ENCODE peak calls at places on chromosomes 4 and X, in four cellular contexts. B is WERI-Rb-1, F is mammary epithelial cell, Q is brain microvascular endothelial cell. U is an unnamed sample.

GRCh38 chr4:168787334-168787733 is 222.7 kb downstream of the CBR4 start:
- DNase-seq in B (no peak), F (no peak), Q (no peak), U (no peak)

GRCh38 chr4:88107406-88108107 is 50.9 kb downstream of the ABCG2 start:
- DNase-seq in B (no peak), F (no peak), Q (no peak), U (peak; percentile 71)

GRCh38 chr4:1090036-1090435 is 23.3 kb downstream of the RNF212 start:
- DNase-seq in B (no peak), F (no peak), Q (no peak), U (no peak)

GRCh38 chrX:53656845-53657244 is 29.7 kb downstream of the HUWE1 start:
- DNase-seq in B (no peak), F (no peak), Q (no peak), U (no peak)

GRCh38 chr4:100076753-100077152 is 113.5 kb downstream of the DDIT4L start:
- DNase-seq in B (no peak), F (no peak), Q (no peak), U (peak; percentile 39)

GRCh38 chr4:186700746-186701145 is 22.9 kb downstream of the FAT1 start:
- DNase-seq in B (no peak), F (peak; percentile 65), Q (peak; percentile 41), U (no peak)

GRCh38 chrX:106415276-106415895 is 196.4 kb upstream of the RADX start:
- DNase-seq in B (peak; percentile 11), F (peak; percentile 6), Q (peak; percentile 23), U (no peak)

GRCh38 chr4:129179276-129179675 is 83.3 kb downstream of the C4orf33 start:
- DNase-seq in B (no peak), F (no peak), Q (no peak), U (no peak)

GRCh38 chr4:121551881-121552280 is 144.9 kb downstream of the ANXA5 start:
- DNase-seq in B (no peak), F (peak; percentile 13), Q (no peak), U (no peak)

GRCh38 chr4:31349907-31350306 is 629.7 kb downstream of the PCDH7 start:
- DNase-seq in B (no peak), F (no peak), Q (no peak), U (no peak)

GRCh38 chrX:2374086-2374485 is 126.7 kb downstream of the DHRSX start:
- DNase-seq in B (no peak), F (no peak), Q (no peak), U (no peak)

GRCh38 chr4:11480683-11481082 is 52.0 kb upstream of the HS3ST1 start:
- DNase-seq in B (no peak), F (no peak), Q (no peak), U (no peak)

GRCh38 chrX:43974076-43974475 is 886 bp upstream of the NDP start:
- DNase-seq in B (no peak), F (peak; percentile 51), Q (no peak), U (no peak)

GRCh38 chr4:120071192-120071795 is 4.6 kb upstream of the MAD2L1 start:
- DNase-seq in B (peak; percentile 57), F (peak; percentile 38), Q (peak; percentile 73), U (no peak)

GRCh38 chrX:150429577-150429976 is 66.5 kb downstream of the MAMLD1 start:
- DNase-seq in B (no peak), F (peak; percentile 78), Q (peak; percentile 31), U (peak; percentile 26)

GRCh38 chr4:80989921-80990544 is 40.5 kb upstream of the BMP3 start:
- DNase-seq in B (peak; percentile 15), F (peak; percentile 39), Q (peak; percentile 59), U (peak; percentile 26)

GRCh38 chrX:30620125-30620524 is 33.1 kb upstream of the GK start:
- DNase-seq in B (no peak), F (no peak), Q (no peak), U (no peak)

GRCh38 chrX:42195506-42195905 is 272.2 kb upstream of the CASK start:
- DNase-seq in B (no peak), F (no peak), Q (no peak), U (no peak)

GRCh38 chr4:82515705-82516104 is 46.1 kb downstream of the TMEM150C start:
- DNase-seq in B (no peak), F (peak; percentile 40), Q (peak; percentile 86), U (peak; percentile 31)

GRCh38 chrX:124300412-124300811 is 32.0 kb upstream of the TEX13D start:
- DNase-seq in B (no peak), F (no peak), Q (no peak), U (no peak)

GRCh38 chr4:47485047-47485692 is at the start of gene ATP10D:
- DNase-seq in B (peak; percentile 92), F (peak; percentile 91), Q (peak; percentile 91), U (peak; percentile 64)

GRCh38 chr4:152850377-152850776 is 70.6 kb downstream of the ARFIP1 start:
- DNase-seq in B (no peak), F (peak; percentile 83), Q (peak; percentile 19), U (peak; percentile 95)

GRCh38 chrX:147958316-147958715 is 22.8 kb upstream of the FMR1NB start:
- DNase-seq in B (no peak), F (peak; percentile 39), Q (peak; percentile 9), U (no peak)

GRCh38 chrX:129771266-129771995 is 8.3 kb upstream of the SASH3 start:
- DNase-seq in B (no peak), F (no peak), Q (no peak), U (no peak)

GRCh38 chrX:43589735-43590515 is 66.2 kb upstream of the MAOA start:
- DNase-seq in B (no peak), F (peak; percentile 56), Q (no peak), U (peak; percentile 40)

GRCh38 chr4:159425749-159426376 is 323.0 kb downstream of the RAPGEF2 start:
- DNase-seq in B (no peak), F (no peak), Q (no peak), U (no peak)

GRCh38 chr4:17447675-17448298 is 64.1 kb downstream of the QDPR start:
- DNase-seq in B (peak; percentile 57), F (peak; percentile 51), Q (peak; percentile 82), U (peak; percentile 37)

GRCh38 chr4:125736057-125736456 is 421.3 kb downstream of the FAT4 start:
- DNase-seq in B (no peak), F (no peak), Q (peak; percentile 80), U (no peak)

GRCh38 chr4:41134581-41134980 is 79.8 kb downstream of the APBB2 start:
- DNase-seq in B (no peak), F (no peak), Q (no peak), U (no peak)

GRCh38 chr4:139852612-139853269 is 187.1 kb downstream of the MGST2 start:
- DNase-seq in B (no peak), F (peak; percentile 52), Q (no peak), U (no peak)

GRCh38 chr4:109302366-109303140 is at the start of gene COL25A1:
- DNase-seq in B (peak; percentile 97), F (no peak), Q (peak; percentile 24), U (no peak)

GRCh38 chr4:147591048-147591577 is 26.1 kb upstream of the TMEM184C start:
- DNase-seq in B (no peak), F (no peak), Q (no peak), U (no peak)

GRCh38 chr4:105061136-105061696 is 85.5 kb upstream of the TET2 start:
- DNase-seq in B (no peak), F (peak; percentile 84), Q (no peak), U (peak; percentile 61)

GRCh38 chrX:107710617-107711391 is 64.8 kb downstream of the TSC22D3 start:
- DNase-seq in B (no peak), F (peak; percentile 88), Q (peak; percentile 95), U (peak; percentile 80)

GRCh38 chr4:40196724-40197281 is at the start of gene RHOH:
- DNase-seq in B (no peak), F (no peak), Q (no peak), U (no peak)

GRCh38 chrX:39601193-39602085 is 496.3 kb downstream of the BCOR start:
- DNase-seq in B (peak; percentile 93), F (no peak), Q (no peak), U (no peak)

GRCh38 chr4:102429553-102429952 is 71.6 kb upstream of the NFKB1 start:
- DNase-seq in B (no peak), F (peak; percentile 95), Q (peak; percentile 69), U (no peak)

GRCh38 chr4:102427599-102427998 is 73.6 kb upstream of the NFKB1 start:
- DNase-seq in B (no peak), F (no peak), Q (no peak), U (no peak)

GRCh38 chr4:102437111-102437510 is 64.0 kb upstream of the NFKB1 start:
- DNase-seq in B (no peak), F (no peak), Q (no peak), U (no peak)

GRCh38 chr4:102430511-102430910 is 70.6 kb upstream of the NFKB1 start:
- DNase-seq in B (no peak), F (peak; percentile 36), Q (no peak), U (no peak)

GRCh38 chr4:102431608-102431961 is 69.6 kb upstream of the NFKB1 start:
- DNase-seq in B (no peak), F (no peak), Q (no peak), U (no peak)
- H3K4me3 ChIP-seq in B (peak overlapping the region; percentile 70), F (peak overlapping the region; percentile 75), Q (no peak overlapping the region), U (peak overlapping the region; percentile 58)

GRCh38 chr4:166735553-166735952 is 498.7 kb downstream of the SPOCK3 start:
- DNase-seq in B (no peak), F (no peak), Q (no peak), U (no peak)
- TF ChIP-seq CTCF in B (no peak), F (no peak), Q (no peak), U (no peak)

DNA sequence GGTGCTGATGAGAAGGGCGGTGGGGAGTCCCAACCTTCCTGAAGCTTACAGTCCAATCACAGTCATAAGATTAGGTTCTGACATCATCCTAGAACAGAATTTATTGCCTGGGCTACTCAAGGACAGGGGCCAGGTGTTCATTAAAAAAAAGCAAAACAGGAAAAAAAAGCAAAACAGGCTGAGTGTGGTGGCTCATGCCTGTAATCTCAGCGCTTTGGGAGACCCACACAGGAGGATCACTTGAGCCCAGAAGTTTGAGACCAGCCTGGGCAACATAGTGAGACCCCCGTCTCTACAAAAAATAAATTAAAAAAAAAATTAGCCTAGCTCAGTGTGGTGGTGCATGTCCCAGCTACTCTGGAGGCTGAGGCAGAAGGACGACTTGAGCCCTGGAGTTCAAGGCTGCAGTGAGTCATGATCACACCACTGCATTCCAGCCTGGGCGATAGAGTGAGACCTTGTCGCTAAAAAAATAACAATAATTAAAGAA is 3.0 kb downstream of the RAB9A start:
- DNase-seq in B (no peak), F (no peak), Q (peak; percentile 35), U (no peak)
- H3K4me3 ChIP-seq in B (no peak overlapping the region), F (no peak overlapping the region), Q (no peak overlapping the region), U (no peak overlapping the region)

DNA sequence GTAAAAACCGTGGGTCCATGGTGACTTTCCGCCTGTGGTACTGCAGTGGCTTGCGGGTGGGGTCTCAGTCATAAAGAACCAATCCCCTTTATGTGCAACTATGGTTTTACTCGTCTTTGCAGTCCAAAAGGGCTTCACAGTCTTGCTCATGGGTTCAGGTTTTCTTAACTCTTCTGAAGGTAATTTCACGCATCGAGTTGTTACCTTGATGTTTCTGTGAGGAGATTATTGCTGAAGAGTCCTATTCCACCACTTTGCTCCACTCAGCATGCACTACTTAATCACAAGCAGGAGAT is 41.5 kb downstream of the F8 start:
- DNase-seq in B (no peak), F (no peak), Q (no peak), U (no peak)
- TF ChIP-seq CTCF in B (no peak), F (no peak), Q (no peak), U (no peak)

U was measured in epithelial cell of proximal tubule.